ENCODE peak calls at places on chromosomes 11 and 22, in eight cellular contexts. R is pulmonary artery endothelial cell; O is iris pigment epithelial cell; P is NCI-H748 treated with DMSO at 0.1 percent for 48 hours; J is naive thymus-derived CD8-positive, alpha-beta T cell; U is small intestine; A is Caco-2; S is AG04450. L is an unnamed sample.
A peak's percentile ranks its signal among the peaks of the same experiment; 100 is the strongest.

GRCh38 chr11:90204832-90205646 is 17.8 kb downstream of the CHORDC1 start:
- DNase-seq in R (no peak), O (peak; percentile 60), P (peak; percentile 35), J (peak; percentile 2), U (peak; percentile 56), A (peak; percentile 63), S (peak; percentile 23), L (peak; percentile 70)

GRCh38 chr22:21632931-21633330 is 371 bp downstream of the CCDC116 start:
- DNase-seq in R (no peak), O (no peak), P (no peak), J (no peak), U (no peak), A (no peak), S (no peak), L (no peak)

GRCh38 chr22:20671409-20672081 is 102.4 kb upstream of the SERPIND1 start:
- DNase-seq in R (no peak), O (no peak), P (no peak), J (no peak), U (no peak), A (no peak), S (no peak), L (no peak)

GRCh38 chr11:34044664-34045485 is 6.7 kb upstream of the CAPRIN1 start:
- DNase-seq in R (no peak), O (peak; percentile 95), P (no peak), J (no peak), U (no peak), A (peak; percentile 20), S (no peak), L (no peak)

GRCh38 chr11:78420255-78420764 is 2.7 kb upstream of the GAB2 start:
- DNase-seq in R (peak; percentile 72), O (peak; percentile 92), P (peak; percentile 27), J (peak; percentile 19), U (peak; percentile 58), A (peak; percentile 76), S (peak; percentile 39), L (peak; percentile 31)

GRCh38 chr11:66616379-66617147 is at the start of gene RBM14:
- DNase-seq in R (peak; percentile 98), O (peak; percentile 99), P (peak; percentile 94), J (peak; percentile 99), U (peak; percentile 100), A (peak; percentile 100), S (peak; percentile 96), L (peak; percentile 98)

GRCh38 chr11:94857337-94857736 is 89.2 kb downstream of the AMOTL1 start:
- DNase-seq in R (no peak), O (no peak), P (no peak), J (no peak), U (no peak), A (no peak), S (no peak), L (no peak)

GRCh38 chr11:113305440-113306336 is 8.7 kb upstream of the TTC12 start:
- DNase-seq in R (peak; percentile 8), O (peak; percentile 48), P (peak; percentile 12), J (peak; percentile 50), U (peak; percentile 80), A (peak; percentile 88), S (peak; percentile 21), L (peak; percentile 83)

GRCh38 chr22:17638182-17638431 is 450 bp upstream of the BCL2L13 start:
- DNase-seq in R (no peak), O (no peak), P (peak; percentile 42), J (no peak), U (no peak), A (no peak), S (no peak), L (peak; percentile 64)

GRCh38 chr11:82080160-82080559 is 653.5 kb downstream of the FAM181B start:
- DNase-seq in R (no peak), O (peak; percentile 9), P (no peak), J (no peak), U (no peak), A (no peak), S (no peak), L (peak; percentile 66)

GRCh38 chr11:75032550-75032935 is 43.8 kb downstream of the NEU3 start:
- DNase-seq in R (no peak), O (no peak), P (no peak), J (no peak), U (no peak), A (no peak), S (no peak), L (no peak)

GRCh38 chr11:131609317-131609716 is 238.9 kb downstream of the NTM start:
- DNase-seq in R (no peak), O (peak; percentile 76), P (no peak), J (no peak), U (peak; percentile 49), A (no peak), S (peak; percentile 7), L (no peak)

GRCh38 chr11:103079833-103080232 is 12.1 kb downstream of the DCUN1D5 start:
- DNase-seq in R (no peak), O (peak; percentile 60), P (no peak), J (no peak), U (no peak), A (no peak), S (no peak), L (no peak)

GRCh38 chr22:23074451-23074850 is 4.1 kb downstream of the GNAZ start:
- DNase-seq in R (no peak), O (no peak), P (no peak), J (no peak), U (no peak), A (no peak), S (no peak), L (no peak)

GRCh38 chr11:31417357-31417756 is 47.7 kb downstream of the DNAJC24 start:
- DNase-seq in R (no peak), O (no peak), P (peak; percentile 51), J (no peak), U (no peak), A (no peak), S (no peak), L (no peak)

GRCh38 chr22:37896181-37896592 is 9.9 kb upstream of the MICALL1 start:
- DNase-seq in R (no peak), O (peak; percentile 74), P (no peak), J (peak; percentile 31), U (peak; percentile 81), A (no peak), S (no peak), L (no peak)

GRCh38 chr22:50473088-50473487 is 1.7 kb downstream of the SBF1 start:
- DNase-seq in R (no peak), O (no peak), P (no peak), J (peak; percentile 53), U (peak; percentile 45), A (no peak), S (no peak), L (no peak)

GRCh38 chr11:36509694-36510566 is at the start of gene TRAF6:
- DNase-seq in R (peak; percentile 48), O (peak; percentile 80), P (peak; percentile 49), J (peak; percentile 80), U (peak; percentile 86), A (peak; percentile 95), S (peak; percentile 43), L (peak; percentile 57)

GRCh38 chr22:44567846-44568493 is 69.9 kb upstream of the RTL6 start:
- DNase-seq in R (no peak), O (peak; percentile 45), P (peak; percentile 19), J (peak; percentile 38), U (peak; percentile 61), A (peak; percentile 51), S (no peak), L (peak; percentile 11)

GRCh38 chr22:39699631-39700348 is 129.2 kb downstream of the CACNA1I start:
- DNase-seq in R (no peak), O (no peak), P (no peak), J (no peak), U (no peak), A (no peak), S (no peak), L (no peak)

GRCh38 chr11:128502736-128503135 is 84.6 kb downstream of the ETS1 start:
- DNase-seq in R (peak; percentile 73), O (peak; percentile 97), P (no peak), J (no peak), U (no peak), A (no peak), S (peak; percentile 82), L (no peak)

GRCh38 chr11:118651820-118652219 is 27.6 kb downstream of the TREH start:
- DNase-seq in R (no peak), O (no peak), P (no peak), J (no peak), U (no peak), A (no peak), S (no peak), L (no peak)

GRCh38 chr11:107275632-107276031 is 182.0 kb downstream of the CWF19L2 start:
- DNase-seq in R (no peak), O (no peak), P (no peak), J (no peak), U (no peak), A (no peak), S (no peak), L (no peak)

GRCh38 chr11:76233936-76234703 is 27.8 kb upstream of the WNT11 start:
- DNase-seq in R (no peak), O (peak; percentile 50), P (no peak), J (no peak), U (peak; percentile 37), A (no peak), S (no peak), L (no peak)

GRCh38 chr22:47218671-47219070 is 456.2 kb downstream of the TBC1D22A start:
- DNase-seq in R (no peak), O (no peak), P (no peak), J (no peak), U (no peak), A (no peak), S (no peak), L (no peak)

GRCh38 chr11:109564241-109564640 is 142.3 kb downstream of the C11orf87 start:
- DNase-seq in R (no peak), O (no peak), P (no peak), J (no peak), U (no peak), A (no peak), S (no peak), L (no peak)

GRCh38 chr11:132187814-132188213 is 817.4 kb downstream of the NTM start:
- DNase-seq in R (no peak), O (peak; percentile 1), P (no peak), J (no peak), U (no peak), A (no peak), S (no peak), L (no peak)

GRCh38 chr22:40764743-40765441 is 54.3 kb downstream of the SLC25A17 start:
- DNase-seq in R (no peak), O (no peak), P (no peak), J (no peak), U (no peak), A (no peak), S (no peak), L (no peak)